ENCODE peak calls at places on chromosome 16, in eight cellular contexts. One of them, this sample, is unnamed. For H3K4me1, the result is how much of the 10 kb centered on the place peaks cover.

GRCh38 chr16:48491517-48491916 is 106.3 kb upstream of the SIAH1 start:
- DNase-seq in breast epithelium: no peak
- DNase-seq in tibial artery: no peak
- DNase-seq in OCI-LY7: no peak
- DNase-seq in stomach: no peak
- DNase-seq in tibial nerve: peak
- DNase-seq in left lung: no peak
- DNase-seq in CD8-positive, alpha-beta memory T cell: no peak
- DNase-seq in this sample: no peak

GRCh38 chr16:4315185-4316102 is at the start of gene GLIS2:
- DNase-seq in breast epithelium: no peak
- DNase-seq in tibial artery: peak
- DNase-seq in OCI-LY7: peak
- DNase-seq in stomach: peak
- DNase-seq in tibial nerve: no peak
- DNase-seq in left lung: peak
- DNase-seq in CD8-positive, alpha-beta memory T cell: peak
- DNase-seq in this sample: peak

GRCh38 chr16:87824991-87825841 is 44.1 kb downstream of the SLC7A5 start:
- DNase-seq in breast epithelium: no peak
- DNase-seq in tibial artery: no peak
- DNase-seq in OCI-LY7: no peak
- DNase-seq in stomach: no peak
- DNase-seq in tibial nerve: no peak
- DNase-seq in left lung: no peak
- DNase-seq in CD8-positive, alpha-beta memory T cell: no peak
- DNase-seq in this sample: no peak

GRCh38 chr16:88633684-88634140 is 4.7 kb upstream of the IL17C start:
- DNase-seq in breast epithelium: no peak
- DNase-seq in tibial artery: peak
- DNase-seq in OCI-LY7: peak
- DNase-seq in stomach: peak
- DNase-seq in tibial nerve: no peak
- DNase-seq in left lung: no peak
- DNase-seq in CD8-positive, alpha-beta memory T cell: peak
- DNase-seq in this sample: peak

GRCh38 chr16:50610331-50611262 is 62.4 kb downstream of the NKD1 start:
- DNase-seq in breast epithelium: no peak
- DNase-seq in tibial artery: no peak
- DNase-seq in OCI-LY7: no peak
- DNase-seq in stomach: no peak
- DNase-seq in tibial nerve: no peak
- DNase-seq in left lung: no peak
- DNase-seq in CD8-positive, alpha-beta memory T cell: no peak
- DNase-seq in this sample: no peak

GRCh38 chr16:8173111-8173644 is 417.1 kb downstream of the TMEM114 start:
- DNase-seq in breast epithelium: peak
- DNase-seq in tibial artery: peak
- DNase-seq in OCI-LY7: peak
- DNase-seq in stomach: peak
- DNase-seq in tibial nerve: peak
- DNase-seq in left lung: peak
- DNase-seq in CD8-positive, alpha-beta memory T cell: no peak
- DNase-seq in this sample: peak

GRCh38 chr16:16052916-16053315 is 103.5 kb downstream of the ABCC1 start:
- DNase-seq in breast epithelium: no peak
- DNase-seq in tibial artery: no peak
- DNase-seq in OCI-LY7: no peak
- DNase-seq in stomach: no peak
- DNase-seq in tibial nerve: no peak
- DNase-seq in left lung: no peak
- DNase-seq in CD8-positive, alpha-beta memory T cell: no peak
- DNase-seq in this sample: no peak

GRCh38 chr16:66028505-66029216 is 337.8 kb upstream of the CDH5 start:
- DNase-seq in breast epithelium: no peak
- DNase-seq in tibial artery: peak
- DNase-seq in OCI-LY7: no peak
- DNase-seq in stomach: no peak
- DNase-seq in tibial nerve: peak
- DNase-seq in left lung: no peak
- DNase-seq in CD8-positive, alpha-beta memory T cell: no peak
- DNase-seq in this sample: no peak

GRCh38 chr16:89629827-89630610 is 16.6 kb downstream of the DPEP1 start:
- DNase-seq in breast epithelium: no peak
- DNase-seq in tibial artery: no peak
- DNase-seq in OCI-LY7: no peak
- DNase-seq in stomach: no peak
- DNase-seq in tibial nerve: no peak
- DNase-seq in left lung: no peak
- DNase-seq in CD8-positive, alpha-beta memory T cell: no peak
- DNase-seq in this sample: no peak

GRCh38 chr16:11321662-11322061 is 23.6 kb upstream of the RMI2 start:
- DNase-seq in breast epithelium: no peak
- DNase-seq in tibial artery: no peak
- DNase-seq in OCI-LY7: no peak
- DNase-seq in stomach: no peak
- DNase-seq in tibial nerve: no peak
- DNase-seq in left lung: no peak
- DNase-seq in CD8-positive, alpha-beta memory T cell: no peak
- DNase-seq in this sample: no peak

GRCh38 chr16:11320170-11320569 is 25.1 kb upstream of the RMI2 start:
- DNase-seq in breast epithelium: no peak
- DNase-seq in tibial artery: no peak
- DNase-seq in OCI-LY7: no peak
- DNase-seq in stomach: no peak
- DNase-seq in tibial nerve: no peak
- DNase-seq in left lung: no peak
- DNase-seq in CD8-positive, alpha-beta memory T cell: no peak
- DNase-seq in this sample: no peak

GRCh38 chr16:11325404-11326083 is 19.7 kb upstream of the RMI2 start:
- DNase-seq in breast epithelium: no peak
- DNase-seq in tibial artery: no peak
- DNase-seq in OCI-LY7: peak
- DNase-seq in stomach: no peak
- DNase-seq in tibial nerve: no peak
- DNase-seq in left lung: no peak
- DNase-seq in CD8-positive, alpha-beta memory T cell: no peak
- DNase-seq in this sample: no peak

GRCh38 chr16:11323551-11324336 is 21.5 kb upstream of the RMI2 start:
- DNase-seq in breast epithelium: no peak
- DNase-seq in tibial artery: no peak
- DNase-seq in OCI-LY7: no peak
- DNase-seq in stomach: no peak
- DNase-seq in tibial nerve: no peak
- DNase-seq in left lung: no peak
- DNase-seq in CD8-positive, alpha-beta memory T cell: no peak
- DNase-seq in this sample: no peak

DNA sequence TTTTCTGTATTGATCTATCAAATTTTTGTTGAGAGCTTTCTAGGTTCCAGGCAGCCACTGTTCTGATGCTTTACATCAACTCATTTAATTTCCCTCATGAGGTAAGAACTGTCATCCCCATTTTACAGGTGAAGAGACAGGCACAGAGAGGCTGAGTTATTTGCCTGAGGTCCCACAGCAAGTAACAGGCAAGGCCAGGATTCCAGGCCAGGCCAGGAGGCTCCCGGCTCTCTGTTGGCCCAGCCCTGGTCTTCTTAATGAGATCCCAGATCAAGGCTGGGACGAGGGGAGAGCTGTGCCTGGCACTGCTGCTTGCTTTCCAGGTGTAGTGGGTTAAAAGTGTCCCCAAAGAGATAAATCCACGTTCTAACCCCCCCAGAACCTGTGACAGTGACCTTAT is 22.4 kb upstream of the RMI2 start:
- DNase-seq in breast epithelium: no peak
- DNase-seq in tibial artery: no peak
- DNase-seq in OCI-LY7: no peak
- DNase-seq in stomach: no peak
- DNase-seq in tibial nerve: no peak
- DNase-seq in left lung: no peak
- DNase-seq in CD8-positive, alpha-beta memory T cell: no peak
- DNase-seq in this sample: no peak
- H3K4me1 ChIP-seq in breast epithelium: under half
- H3K4me1 ChIP-seq in tibial artery: under half
- H3K4me1 ChIP-seq in OCI-LY7: half or more
- H3K4me1 ChIP-seq in stomach: under half
- H3K4me1 ChIP-seq in tibial nerve: under half
- H3K4me1 ChIP-seq in left lung: under half
- H3K4me1 ChIP-seq in CD8-positive, alpha-beta memory T cell: under half
- H3K4me1 ChIP-seq in this sample: under half

DNA sequence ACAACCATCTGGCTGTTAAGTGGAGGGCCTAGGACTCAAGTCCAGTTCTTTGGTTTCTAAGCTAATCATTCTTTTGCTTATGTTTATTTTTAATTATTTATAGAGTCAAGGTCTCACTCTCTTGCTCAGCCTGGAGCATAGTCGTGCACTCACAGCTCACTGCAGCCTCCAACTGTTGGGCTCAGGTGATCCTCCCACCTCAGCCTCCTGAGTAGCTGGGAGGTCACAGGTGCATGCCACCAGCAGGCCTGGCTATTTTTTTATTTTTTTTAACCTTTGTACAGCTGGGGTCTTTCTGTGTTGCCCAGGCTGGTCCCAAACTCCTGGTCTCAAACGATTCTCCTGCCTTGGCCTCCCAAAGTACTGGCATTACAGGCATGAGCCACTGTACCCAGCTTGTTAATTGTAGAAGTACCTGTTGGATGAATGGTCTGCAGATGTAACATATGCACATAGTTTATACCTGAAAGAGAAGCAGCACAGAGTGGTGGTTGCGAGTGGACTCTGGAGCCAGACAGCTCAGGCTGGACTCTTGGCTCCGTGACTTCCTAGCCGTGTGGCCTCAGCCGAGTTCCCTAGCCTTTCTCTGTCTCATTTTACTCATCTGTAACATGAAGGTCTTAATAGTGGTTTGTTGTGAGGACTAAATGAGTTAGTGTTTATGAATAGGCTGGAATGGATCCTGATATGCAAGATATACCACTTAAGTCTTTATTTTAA is 337.5 kb downstream of the SNX29 start:
- DNase-seq in breast epithelium: no peak
- DNase-seq in tibial artery: no peak
- DNase-seq in OCI-LY7: no peak
- DNase-seq in stomach: no peak
- DNase-seq in tibial nerve: no peak
- DNase-seq in left lung: no peak
- DNase-seq in CD8-positive, alpha-beta memory T cell: no peak
- DNase-seq in this sample: peak
- H3K27ac ChIP-seq in breast epithelium: no peak
- H3K27ac ChIP-seq in tibial artery: no peak
- H3K27ac ChIP-seq in OCI-LY7: peak
- H3K27ac ChIP-seq in stomach: no peak
- H3K27ac ChIP-seq in tibial nerve: no peak
- H3K27ac ChIP-seq in left lung: no peak
- H3K27ac ChIP-seq in CD8-positive, alpha-beta memory T cell: no peak
- H3K27ac ChIP-seq in this sample: no peak

GRCh38 chr16:3023669-3024478 is at the start of the genes HCFC1R1 and THOC6:
- DNase-seq in breast epithelium: peak
- DNase-seq in tibial artery: peak
- DNase-seq in OCI-LY7: peak
- DNase-seq in stomach: peak
- DNase-seq in tibial nerve: peak
- DNase-seq in left lung: peak
- DNase-seq in CD8-positive, alpha-beta memory T cell: peak
- DNase-seq in this sample: peak
- H3K4me1 ChIP-seq in breast epithelium: under half
- H3K4me1 ChIP-seq in tibial artery: under half
- H3K4me1 ChIP-seq in OCI-LY7: under half
- H3K4me1 ChIP-seq in stomach: half or more
- H3K4me1 ChIP-seq in tibial nerve: under half
- H3K4me1 ChIP-seq in left lung: half or more
- H3K4me1 ChIP-seq in CD8-positive, alpha-beta memory T cell: under half
- H3K4me1 ChIP-seq in this sample: half or more

GRCh38 chr16:46693598-46693997 is 4.1 kb downstream of the ORC6 start:
- DNase-seq in breast epithelium: no peak
- DNase-seq in tibial artery: no peak
- DNase-seq in OCI-LY7: no peak
- DNase-seq in stomach: no peak
- DNase-seq in tibial nerve: no peak
- DNase-seq in left lung: no peak
- DNase-seq in CD8-positive, alpha-beta memory T cell: no peak
- DNase-seq in this sample: no peak
- H3K27ac ChIP-seq in breast epithelium: no peak
- H3K27ac ChIP-seq in tibial artery: no peak
- H3K27ac ChIP-seq in OCI-LY7: no peak
- H3K27ac ChIP-seq in stomach: no peak
- H3K27ac ChIP-seq in tibial nerve: no peak
- H3K27ac ChIP-seq in left lung: no peak
- H3K27ac ChIP-seq in CD8-positive, alpha-beta memory T cell: no peak
- H3K27ac ChIP-seq in this sample: no peak

DNA sequence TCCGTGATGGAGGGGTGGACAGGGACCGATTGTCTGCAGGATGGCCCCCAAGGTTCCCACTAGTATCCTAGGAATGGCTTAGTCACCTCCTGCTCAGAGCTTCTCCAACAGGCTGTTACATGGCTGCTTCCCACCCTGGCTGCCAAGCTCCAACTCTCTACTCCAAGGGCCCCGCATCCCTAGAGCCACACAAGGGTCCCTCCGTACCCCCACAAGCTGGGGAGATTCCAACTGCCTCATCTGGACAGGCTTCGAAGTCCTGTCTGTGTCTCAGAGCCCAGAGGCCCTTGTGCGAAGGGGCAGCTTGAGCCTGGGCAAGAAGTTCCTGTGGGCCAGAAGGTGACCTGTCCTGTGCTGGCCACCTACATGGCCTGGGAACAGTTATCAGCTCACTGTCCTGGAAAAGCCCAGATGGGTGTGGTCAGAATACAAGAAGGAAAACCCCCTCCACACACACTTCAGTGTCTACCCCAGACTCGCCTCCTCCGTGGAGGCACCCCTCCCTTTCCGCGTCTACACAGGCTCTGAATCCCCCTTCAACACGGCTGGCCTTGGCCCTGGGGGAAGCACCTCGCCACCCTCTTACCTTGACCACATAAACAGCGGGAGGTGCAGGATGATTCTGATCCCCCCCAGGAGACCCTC is 586 bp downstream of the MEAK7 start:
- DNase-seq in breast epithelium: no peak
- DNase-seq in tibial artery: no peak
- DNase-seq in OCI-LY7: no peak
- DNase-seq in stomach: no peak
- DNase-seq in tibial nerve: no peak
- DNase-seq in left lung: peak
- DNase-seq in CD8-positive, alpha-beta memory T cell: no peak
- DNase-seq in this sample: peak
- H3K4me1 ChIP-seq in breast epithelium: under half
- H3K4me1 ChIP-seq in tibial artery: under half
- H3K4me1 ChIP-seq in OCI-LY7: under half
- H3K4me1 ChIP-seq in stomach: under half
- H3K4me1 ChIP-seq in tibial nerve: under half
- H3K4me1 ChIP-seq in left lung: under half
- H3K4me1 ChIP-seq in CD8-positive, alpha-beta memory T cell: under half
- H3K4me1 ChIP-seq in this sample: half or more

GRCh38 chr16:85436636-85437160 is 176.4 kb upstream of the GSE1 start:
- DNase-seq in breast epithelium: no peak
- DNase-seq in tibial artery: no peak
- DNase-seq in OCI-LY7: no peak
- DNase-seq in stomach: peak
- DNase-seq in tibial nerve: no peak
- DNase-seq in left lung: no peak
- DNase-seq in CD8-positive, alpha-beta memory T cell: no peak
- DNase-seq in this sample: no peak
- H3K27ac ChIP-seq in breast epithelium: peak
- H3K27ac ChIP-seq in tibial artery: peak
- H3K27ac ChIP-seq in OCI-LY7: no peak
- H3K27ac ChIP-seq in stomach: peak
- H3K27ac ChIP-seq in tibial nerve: peak
- H3K27ac ChIP-seq in left lung: no peak
- H3K27ac ChIP-seq in CD8-positive, alpha-beta memory T cell: peak
- H3K27ac ChIP-seq in this sample: peak

This sample was measured in spleen.